ENCODE peak calls at places on chromosomes 4 and X, in nine cellular contexts. S is GM19239; K is stimulated activated CD8-positive, alpha-beta memory T cell treated with anti-CD3 and anti-CD28 coated beads, Interleukin-15, amount 100 ng/mL, for 1 hour; C is GM04503; H is effector memory CD8-positive, alpha-beta T cell; J is right cardiac atrium; O is NCI-H460; N is non-pigmented ciliary epithelial cell; Z is NCI-H2081. T is an unnamed sample.
A peak's percentile ranks its signal among the peaks of the same experiment; 100 is the strongest.

GRCh38 chrX:40867352-40867751 is 132.0 kb upstream of the MED14 start:
- DNase-seq in S (no peak), K (no peak), C (no peak), H (no peak), J (no peak), O (no peak), N (no peak), Z (no peak), T (peak; percentile 25)

GRCh38 chr4:100644150-100644549 is 126.3 kb upstream of the EMCN start:
- DNase-seq in S (no peak), K (no peak), C (no peak), H (no peak), J (no peak), O (no peak), N (no peak), Z (no peak), T (no peak)

GRCh38 chr4:99853993-99854392 is 37.4 kb downstream of the DAPP1 start:
- DNase-seq in S (no peak), K (no peak), C (no peak), H (no peak), J (no peak), O (no peak), N (no peak), Z (no peak), T (no peak)

GRCh38 chr4:899556-899906 is 32.6 kb downstream of the GAK start:
- DNase-seq in S (no peak), K (no peak), C (no peak), H (no peak), J (peak; percentile 23), O (no peak), N (no peak), Z (no peak), T (no peak)

GRCh38 chr4:2094545-2094944 is 35.4 kb downstream of the NAT8L start:
- DNase-seq in S (no peak), K (no peak), C (no peak), H (no peak), J (no peak), O (no peak), N (no peak), Z (no peak), T (no peak)

GRCh38 chr4:121728798-121729226 is 32.0 kb upstream of the ANXA5 start:
- DNase-seq in S (no peak), K (no peak), C (peak; percentile 97), H (no peak), J (no peak), O (no peak), N (peak; percentile 67), Z (no peak), T (no peak)

GRCh38 chrX:118182050-118182449 is 65.4 kb upstream of the KLHL13 start:
- DNase-seq in S (no peak), K (no peak), C (no peak), H (no peak), J (no peak), O (no peak), N (no peak), Z (peak; percentile 84), T (no peak)

GRCh38 chr4:169826634-169827187 is 69.0 kb upstream of the HPF1 start:
- DNase-seq in S (no peak), K (no peak), C (no peak), H (no peak), J (no peak), O (no peak), N (no peak), Z (no peak), T (no peak)

GRCh38 chr4:146243883-146244277 is 29.5 kb downstream of the REELD1 start:
- DNase-seq in S (no peak), K (no peak), C (no peak), H (no peak), J (no peak), O (no peak), N (no peak), Z (no peak), T (no peak)

GRCh38 chr4:41609851-41610250 is 71.9 kb downstream of the LIMCH1 start:
- DNase-seq in S (no peak), K (no peak), C (no peak), H (no peak), J (no peak), O (no peak), N (no peak), Z (no peak), T (no peak)

GRCh38 chr4:110196206-110196870 is 2.1 kb downstream of the ELOVL6 start:
- DNase-seq in S (no peak), K (no peak), C (no peak), H (peak; percentile 1), J (peak; percentile 65), O (no peak), N (no peak), Z (peak; percentile 34), T (peak; percentile 45)

T was measured in A549.